ENCODE peak calls at places on chromosomes 2 and 18, in seven cellular contexts. G is IMR-90, C is AG04450, M is keratinocyte, E is heart left ventricle, S is sigmoid colon, X is lower lobe of right lung. I is an unnamed sample.

GRCh38 chr2:156031121-156031520 is 301.4 kb downstream of the NR4A2 start:
- DNase-seq in G (no peak), C (no peak), M (no peak), E (no peak), S (no peak), X (no peak), I (no peak)

GRCh38 chr2:216742411-216742810 is 47.1 kb upstream of the IGFBP5 start:
- DNase-seq in G (no peak), C (no peak), M (no peak), E (no peak), S (peak; percentile 86), X (no peak), I (no peak)

GRCh38 chr18:76491436-76491800 is 3.6 kb downstream of the ZNF516 start:
- DNase-seq in G (peak; percentile 68), C (no peak), M (no peak), E (peak; percentile 87), S (peak; percentile 88), X (peak; percentile 86), I (peak; percentile 75)

GRCh38 chr2:229601936-229602335 is 112.4 kb downstream of the DNER start:
- DNase-seq in G (no peak), C (no peak), M (no peak), E (no peak), S (no peak), X (no peak), I (no peak)

GRCh38 chr2:85462337-85462736 is 43.8 kb downstream of the SH2D6 start:
- DNase-seq in G (no peak), C (no peak), M (no peak), E (no peak), S (peak; percentile 51), X (no peak), I (no peak)

GRCh38 chr2:98505991-98506664 is 61.5 kb downstream of the INPP4A start:
- DNase-seq in G (no peak), C (no peak), M (no peak), E (no peak), S (peak; percentile 30), X (no peak), I (no peak)

GRCh38 chr2:195658541-195658890 is 1.5 kb downstream of the SLC39A10 start:
- DNase-seq in G (peak; percentile 90), C (peak; percentile 49), M (no peak), E (no peak), S (no peak), X (no peak), I (no peak)

GRCh38 chr2:130251865-130252620 is 53.8 kb upstream of the TUBA3E start:
- DNase-seq in G (no peak), C (no peak), M (no peak), E (peak; percentile 32), S (no peak), X (no peak), I (no peak)

GRCh38 chr2:170354855-170355649 is 177.1 kb downstream of the MYO3B start:
- DNase-seq in G (no peak), C (no peak), M (no peak), E (no peak), S (no peak), X (no peak), I (no peak)

GRCh38 chr2:164903214-164903613 is 52.1 kb downstream of the SLC38A11 start:
- DNase-seq in G (peak; percentile 77), C (peak; percentile 27), M (no peak), E (no peak), S (no peak), X (no peak), I (no peak)

GRCh38 chr2:12050381-12050780 is 303.9 kb downstream of the LPIN1 start:
- DNase-seq in G (peak; percentile 94), C (peak; percentile 65), M (no peak), E (no peak), S (no peak), X (no peak), I (no peak)

GRCh38 chr2:102033028-102033749 is 41.4 kb downstream of the IL1R2 start:
- DNase-seq in G (peak; percentile 79), C (peak; percentile 69), M (no peak), E (peak; percentile 73), S (no peak), X (peak; percentile 82), I (no peak)

GRCh38 chr18:78659748-78660147 is 319.9 kb upstream of the SALL3 start:
- DNase-seq in G (no peak), C (no peak), M (no peak), E (no peak), S (no peak), X (no peak), I (no peak)

GRCh38 chr2:41981417-41981816 is 66.4 kb upstream of the PKDCC start:
- DNase-seq in G (no peak), C (no peak), M (no peak), E (no peak), S (no peak), X (no peak), I (no peak)

GRCh38 chr2:18684202-18685040 is 95.1 kb upstream of the NT5C1B start:
- DNase-seq in G (peak; percentile 66), C (peak; percentile 45), M (no peak), E (no peak), S (no peak), X (no peak), I (no peak)

GRCh38 chr2:65656152-65656718 is 223.8 kb upstream of the SPRED2 start:
- DNase-seq in G (no peak), C (no peak), M (no peak), E (no peak), S (no peak), X (no peak), I (no peak)

GRCh38 chr2:165293439-165294420 is 54.5 kb downstream of the SCN2A start:
- DNase-seq in G (peak; percentile 87), C (peak; percentile 73), M (peak; percentile 46), E (no peak), S (no peak), X (no peak), I (no peak)

GRCh38 chr2:38178556-38179419 is 102.8 kb upstream of the CYP1B1 start:
- DNase-seq in G (peak; percentile 68), C (no peak), M (no peak), E (no peak), S (peak; percentile 70), X (no peak), I (no peak)

GRCh38 chr2:10260130-10260529 is 42.6 kb upstream of the HPCAL1 start:
- DNase-seq in G (no peak), C (no peak), M (no peak), E (no peak), S (peak; percentile 39), X (peak; percentile 24), I (no peak)
- TF ChIP-seq CTCF in G (no peak), C (no peak), M (no peak), E (no peak), S (no peak), X (no peak), I (no peak)

GRCh38 chr2:15941970-15942710 is 1.8 kb downstream of the MYCN start:
- DNase-seq in G (no peak), C (no peak), M (no peak), E (no peak), S (no peak), X (no peak), I (no peak)

GRCh38 chr2:15939556-15939853 is 845 bp upstream of the MYCN start:
- DNase-seq in G (no peak), C (no peak), M (no peak), E (peak; percentile 86), S (peak; percentile 75), X (peak; percentile 70), I (no peak)

GRCh38 chr2:15941483-15941853 is 1.1 kb downstream of the MYCN start:
- DNase-seq in G (no peak), C (no peak), M (no peak), E (no peak), S (no peak), X (no peak), I (no peak)

GRCh38 chr2:15939854-15940660 is at the start of gene MYCN:
- DNase-seq in G (no peak), C (no peak), M (no peak), E (no peak), S (no peak), X (no peak), I (no peak)

GRCh38 chr2:15940661-15941482 is 522 bp downstream of the MYCN start:
- DNase-seq in G (no peak), C (no peak), M (no peak), E (no peak), S (no peak), X (no peak), I (no peak)
- H3K27ac ChIP-seq in G (no peak overlapping the region), C (no peak overlapping the region), M (no peak overlapping the region), E (peak overlapping the region; percentile 29), S (no peak overlapping the region), X (no peak overlapping the region), I (no peak overlapping the region)

DNA sequence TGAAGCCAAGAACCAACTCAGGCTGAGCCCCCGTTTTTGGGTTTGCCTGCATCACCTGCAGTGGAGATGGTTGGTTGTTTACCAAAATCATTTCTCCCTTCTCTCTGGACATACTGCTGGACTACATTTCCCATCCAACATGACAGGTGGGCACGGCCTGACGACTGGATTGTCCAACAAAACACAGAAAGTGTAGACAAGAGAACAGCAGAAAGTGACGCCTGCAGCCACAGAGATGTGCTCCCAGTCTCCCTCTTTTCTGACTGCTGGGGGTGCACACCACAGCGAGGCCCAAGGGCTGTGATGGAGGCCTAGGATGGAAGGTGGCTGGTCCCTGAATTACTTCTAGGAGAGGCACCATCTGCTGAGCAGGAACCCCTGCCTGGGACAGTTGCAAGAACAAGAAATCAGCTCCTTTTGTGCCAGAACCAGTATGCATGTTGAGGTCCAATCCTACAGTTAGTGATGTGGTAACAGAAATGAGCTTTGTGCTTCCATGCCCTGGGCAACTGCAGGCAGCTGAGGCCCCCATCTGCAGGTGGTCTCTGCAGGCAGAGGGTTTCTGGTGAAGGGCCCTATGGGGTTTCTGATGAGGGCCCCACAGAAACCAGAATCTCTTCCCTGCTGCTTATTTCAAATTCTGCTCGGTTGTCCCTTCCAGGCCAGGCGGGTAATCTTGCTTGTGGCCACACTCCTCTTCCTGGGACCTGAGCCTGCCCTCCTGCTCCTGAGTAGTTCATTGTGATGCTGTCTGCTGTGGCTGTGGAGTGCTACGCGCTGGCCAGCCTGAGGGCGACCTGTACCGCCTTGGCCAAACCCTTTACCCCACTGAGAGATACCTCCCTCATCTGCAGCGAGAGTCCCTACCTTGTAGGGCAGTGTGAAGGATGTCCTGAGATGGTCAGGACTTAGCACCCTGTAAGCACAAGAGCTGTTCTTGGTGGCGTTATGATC is 168.3 kb downstream of the ASB1 start:
- DNase-seq in G (no peak), C (no peak), M (no peak), E (no peak), S (no peak), X (no peak), I (no peak)
- H3K27me3 ChIP-seq in G (no peaks in the 10 kb centered on the region), C (no peaks in the 10 kb centered on the region), M (no peaks in the 10 kb centered on the region), E (no peaks in the 10 kb centered on the region), S (no peaks in the 10 kb centered on the region), X (no peaks in the 10 kb centered on the region), I (peaks cover 4% of the 10 kb centered on the region)

DNA sequence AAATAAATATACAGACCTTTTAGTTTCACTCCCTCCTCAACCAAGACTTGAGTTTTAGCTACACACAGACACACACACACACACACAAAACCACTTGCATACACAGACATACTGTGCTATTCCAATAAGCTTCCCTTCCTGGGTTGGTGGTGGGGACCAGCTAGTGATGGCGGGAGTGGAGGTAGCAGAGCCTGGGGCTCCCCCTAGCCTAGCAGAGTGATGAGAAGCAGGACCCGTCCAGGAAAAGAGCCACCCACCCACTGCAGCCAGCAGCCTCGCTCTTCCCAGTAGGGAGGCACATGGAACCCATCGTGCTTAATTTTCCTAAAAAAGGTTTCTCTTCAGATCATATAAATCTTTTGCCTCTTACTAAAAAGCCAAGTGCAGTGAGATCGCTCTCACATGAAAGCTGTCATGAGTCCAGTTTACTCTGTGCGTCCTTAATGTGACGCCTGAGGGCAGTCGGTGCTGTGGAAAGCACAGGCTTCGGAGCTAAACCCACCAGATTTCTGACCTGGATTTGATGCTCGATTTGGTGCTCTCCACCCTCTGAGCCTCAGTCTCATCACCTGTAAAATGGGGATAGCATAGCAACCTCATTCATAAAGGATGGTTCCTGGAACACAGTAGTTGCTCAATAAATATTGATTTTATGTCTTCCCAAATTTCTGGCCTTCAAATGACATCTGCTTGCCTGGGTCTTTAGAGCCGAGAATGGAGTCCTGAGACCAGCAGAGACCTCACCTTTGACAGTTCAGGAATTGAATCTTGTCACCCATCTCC is 60.1 kb upstream of the YWHAQ start:
- DNase-seq in G (no peak), C (no peak), M (no peak), E (no peak), S (peak; percentile 28), X (no peak), I (no peak)
- TF ChIP-seq CTCF in G (no peak), C (no peak), M (no peak), E (no peak), S (no peak), X (no peak), I (no peak)